ENCODE peak calls at places on chromosomes 11 and 22, in six cellular contexts. W, C, O, L, H and E are unnamed samples.

GRCh38 chr11:64027619-64028397 is 7.9 kb upstream of the FLRT1 start:
- DNase-seq in W (no peak), C (no peak), O (no peak), L (no peak), H (no peak), E (no peak)

GRCh38 chr11:44221992-44222391 is 87.9 kb downstream of the ALX4 start:
- DNase-seq in W (no peak), C (no peak), O (no peak), L (no peak), H (no peak), E (no peak)

GRCh38 chr22:17569971-17570511 is 6.7 kb downstream of the SLC25A18 start:
- DNase-seq in W (no peak), C (peak), O (no peak), L (peak), H (no peak), E (no peak)

GRCh38 chr11:64809781-64810241 is 540 bp downstream of the MEN1 start:
- DNase-seq in W (peak), C (no peak), O (no peak), L (peak), H (peak), E (peak)

GRCh38 chr22:37345863-37346514 is 63.7 kb downstream of the CYTH4 start:
- DNase-seq in W (peak), C (peak), O (no peak), L (no peak), H (no peak), E (no peak)

GRCh38 chr11:134370526-134371435 is 39.0 kb downstream of the GLB1L2 start:
- DNase-seq in W (no peak), C (no peak), O (no peak), L (no peak), H (no peak), E (no peak)

GRCh38 chr11:108511851-108512474 is 13.8 kb upstream of the POGLUT3 start:
- DNase-seq in W (peak), C (peak), O (no peak), L (no peak), H (no peak), E (peak)

GRCh38 chr11:45104790-45105084 is 41.7 kb upstream of the PRDM11 start:
- DNase-seq in W (no peak), C (no peak), O (no peak), L (no peak), H (no peak), E (no peak)

GRCh38 chr11:15745266-15745665 is 611.1 kb downstream of the SOX6 start:
- DNase-seq in W (peak), C (peak), O (no peak), L (no peak), H (no peak), E (no peak)

GRCh38 chr11:561148-562003 is 606 bp downstream of the RASSF7 start:
- DNase-seq in W (no peak), C (no peak), O (no peak), L (no peak), H (peak), E (no peak)

GRCh38 chr11:113111156-113111555 is 149.9 kb downstream of the NCAM1 start:
- DNase-seq in W (no peak), C (no peak), O (no peak), L (no peak), H (no peak), E (no peak)

GRCh38 chr22:27387561-27387960 is 414.0 kb downstream of the MN1 start:
- DNase-seq in W (no peak), C (no peak), O (no peak), L (no peak), H (no peak), E (no peak)

GRCh38 chr22:36768141-36768540 is 7.8 kb downstream of the IFT27 start:
- DNase-seq in W (no peak), C (no peak), O (no peak), L (peak), H (no peak), E (no peak)

GRCh38 chr11:61776561-61777075 is 15.8 kb downstream of the TMEM258 start:
- DNase-seq in W (peak), C (peak), O (no peak), L (peak), H (peak), E (peak)

GRCh38 chr11:83162377-83162776 is 5.4 kb downstream of the PCF11 start:
- DNase-seq in W (peak), C (peak), O (no peak), L (no peak), H (no peak), E (no peak)

GRCh38 chr11:35470616-35471015 is 51.3 kb upstream of the SLC1A2 start:
- DNase-seq in W (no peak), C (no peak), O (no peak), L (no peak), H (peak), E (no peak)

GRCh38 chr22:50697667-50698506 is 25.3 kb downstream of the SHANK3 start:
- DNase-seq in W (no peak), C (no peak), O (no peak), L (no peak), H (no peak), E (no peak)

GRCh38 chr11:45147017-45147728 is 734 bp downstream of the PRDM11 start:
- DNase-seq in W (peak), C (peak), O (peak), L (peak), H (peak), E (peak)

GRCh38 chr22:37553725-37554124 is 6.6 kb upstream of the CDC42EP1 start:
- DNase-seq in W (no peak), C (no peak), O (no peak), L (no peak), H (no peak), E (no peak)

GRCh38 chr11:118002010-118002540 is 15.9 kb downstream of the IL10RA start:
- DNase-seq in W (no peak), C (no peak), O (no peak), L (no peak), H (no peak), E (no peak)

GRCh38 chr11:13889566-13890214 is 72.8 kb upstream of the SPON1 start:
- DNase-seq in W (no peak), C (no peak), O (no peak), L (no peak), H (no peak), E (no peak)

GRCh38 chr11:117300773-117301172 is 9.6 kb downstream of the BACE1-AS start:
- DNase-seq in W (no peak), C (no peak), O (no peak), L (no peak), H (no peak), E (no peak)

GRCh38 chr11:99973993-99974392 is 713.1 kb upstream of the ARHGAP42 start:
- DNase-seq in W (no peak), C (no peak), O (no peak), L (no peak), H (no peak), E (peak)

GRCh38 chr22:35489225-35489624 is 51.4 kb upstream of the RASD2 start:
- DNase-seq in W (no peak), C (no peak), O (no peak), L (no peak), H (no peak), E (no peak)

GRCh38 chr11:104700609-104701008 is 197.7 kb downstream of the CASP12 start:
- DNase-seq in W (peak), C (peak), O (no peak), L (no peak), H (no peak), E (peak)

GRCh38 chr11:87437844-87438223 is 400.1 kb downstream of the TMEM135 start:
- DNase-seq in W (no peak), C (peak), O (no peak), L (no peak), H (no peak), E (no peak)

GRCh38 chr11:5291207-5291838 is 10.4 kb downstream of the OR51B4 start:
- DNase-seq in W (peak), C (peak), O (no peak), L (peak), H (no peak), E (no peak)

GRCh38 chr11:67060111-67060522 is 3.5 kb downstream of the RHOD start:
- DNase-seq in W (no peak), C (peak), O (no peak), L (peak), H (no peak), E (no peak)

GRCh38 chr11:60378359-60378758 is at the start of gene MS4A7:
- DNase-seq in W (no peak), C (no peak), O (no peak), L (no peak), H (no peak), E (peak)

GRCh38 chr11:75317446-75318122 is 33.9 kb downstream of the ARRB1 start:
- DNase-seq in W (no peak), C (no peak), O (no peak), L (no peak), H (no peak), E (no peak)

GRCh38 chr22:39220897-39221850 is 23.6 kb downstream of the PDGFB start:
- DNase-seq in W (no peak), C (peak), O (no peak), L (peak), H (no peak), E (peak)

GRCh38 chr11:65722261-65722660 is 1.7 kb upstream of the RNASEH2C start:
- DNase-seq in W (no peak), C (no peak), O (no peak), L (no peak), H (no peak), E (no peak)

GRCh38 chr11:2726964-2727363 is 27.2 kb upstream of the KCNQ1OT1 start:
- DNase-seq in W (no peak), C (no peak), O (no peak), L (no peak), H (no peak), E (no peak)

GRCh38 chr11:85628771-85629341 is 463 bp downstream of the TMEM126B start:
- DNase-seq in W (no peak), C (peak), O (no peak), L (no peak), H (no peak), E (no peak)
- H2BK120ac ChIP-seq in W (no peak), C (peak), O (no peak), L (no peak), H (no peak), E (no peak)

DNA sequence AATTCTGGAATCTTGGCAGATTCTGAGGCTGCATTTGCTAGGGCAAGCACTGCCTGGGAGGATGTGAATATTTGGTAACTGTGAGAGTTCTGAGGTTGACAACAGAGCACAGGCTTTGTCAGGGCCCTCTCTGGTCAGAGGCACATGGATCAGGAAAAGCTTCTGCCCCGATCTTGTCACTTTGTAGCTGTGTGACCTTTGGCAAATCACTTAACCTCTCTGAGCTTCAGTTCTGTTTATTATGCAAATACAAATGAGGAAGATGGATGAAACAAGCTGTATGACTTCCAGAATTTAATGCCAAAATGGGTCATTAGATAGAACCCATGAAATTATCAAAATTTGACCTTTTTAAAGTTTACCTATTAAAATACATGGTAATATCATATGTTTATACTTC is 94.9 kb downstream of the SEZ6L start:
- DNase-seq in W (no peak), C (no peak), O (no peak), L (no peak), H (no peak), E (no peak)
- H4K91ac ChIP-seq in W (no peak), C (no peak), O (no peak), L (no peak), H (no peak), E (no peak)

DNA sequence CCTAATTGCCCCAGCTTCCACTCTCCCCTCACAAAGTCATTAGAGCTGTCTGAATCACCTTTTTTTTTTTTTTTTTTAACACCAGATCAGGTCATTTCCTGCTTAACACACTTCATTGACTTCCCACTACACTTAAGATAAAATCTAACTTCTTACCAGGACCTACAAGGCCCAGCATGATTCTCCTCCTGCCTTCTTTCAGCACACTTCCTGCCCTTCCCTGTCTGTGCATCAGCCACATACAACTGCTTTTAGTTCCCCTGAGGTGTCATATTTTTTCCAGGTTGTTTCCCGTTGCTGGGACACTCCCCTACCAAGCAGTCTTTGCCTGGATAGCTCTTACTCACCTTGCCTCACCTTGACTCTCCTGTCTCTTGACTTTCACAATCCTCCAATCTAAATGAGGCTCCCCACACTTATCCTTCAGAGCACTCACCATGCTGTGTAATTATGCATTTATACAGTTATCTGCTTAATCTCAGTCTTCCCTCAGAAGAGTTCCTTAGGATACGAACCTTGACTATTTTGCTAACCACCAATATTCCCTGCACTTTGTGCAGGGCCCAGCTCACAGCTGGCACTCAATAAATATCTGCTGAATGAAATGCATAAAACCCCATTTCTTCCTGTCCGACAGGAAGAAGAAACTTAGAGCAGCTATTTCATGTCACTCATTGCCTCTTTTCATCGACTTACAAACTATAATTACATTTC is 96.6 kb upstream of the AKIP1 start:
- DNase-seq in W (peak), C (no peak), O (no peak), L (no peak), H (no peak), E (peak)
- H2BK120ac ChIP-seq in W (no peak), C (peak), O (no peak), L (no peak), H (peak), E (no peak)

GRCh38 chr11:111443032-111443431 is 64.0 kb upstream of the POU2AF1 start:
- DNase-seq in W (no peak), C (no peak), O (no peak), L (no peak), H (no peak), E (no peak)
- H4K91ac ChIP-seq in W (no peak), C (no peak), O (no peak), L (no peak), H (no peak), E (no peak)

GRCh38 chr11:17601206-17602075 is 54.4 kb downstream of the OTOG start:
- DNase-seq in W (no peak), C (no peak), O (no peak), L (no peak), H (no peak), E (no peak)
- H2BK120ac ChIP-seq in W (no peak), C (no peak), O (no peak), L (no peak), H (no peak), E (no peak)

DNA sequence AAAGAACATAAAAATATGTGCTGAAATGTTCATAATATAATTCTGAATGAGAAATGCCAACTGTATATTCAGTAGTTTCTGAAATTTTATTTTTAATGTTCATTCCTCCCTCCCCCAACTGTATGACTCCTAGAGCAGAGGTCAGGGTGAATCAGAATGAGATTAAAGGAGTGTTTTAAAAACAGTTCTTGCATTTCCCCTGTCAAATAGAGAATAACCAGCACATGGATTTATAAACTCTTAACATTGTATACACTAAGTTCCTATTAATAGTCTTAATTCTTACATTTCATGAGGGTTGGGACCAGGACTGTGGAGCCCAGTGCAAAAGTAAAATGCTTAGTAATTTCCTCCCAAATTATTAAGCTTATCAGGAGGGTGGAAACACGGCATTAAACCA is 474.5 kb upstream of the RAG2 start:
- DNase-seq in W (peak), C (no peak), O (no peak), L (no peak), H (no peak), E (no peak)
- H4K91ac ChIP-seq in W (no peak), C (no peak), O (no peak), L (no peak), H (no peak), E (no peak)

GRCh38 chr11:131254254-131254653 is 116.2 kb upstream of the NTM start:
- DNase-seq in W (no peak), C (no peak), O (no peak), L (peak), H (peak), E (no peak)

GRCh38 chr11:131248588-131248987 is 121.8 kb upstream of the NTM start:
- DNase-seq in W (no peak), C (no peak), O (no peak), L (no peak), H (peak), E (no peak)

GRCh38 chr11:131253142-131253884 is 117.1 kb upstream of the NTM start:
- DNase-seq in W (no peak), C (no peak), O (no peak), L (peak), H (peak), E (no peak)

DNA sequence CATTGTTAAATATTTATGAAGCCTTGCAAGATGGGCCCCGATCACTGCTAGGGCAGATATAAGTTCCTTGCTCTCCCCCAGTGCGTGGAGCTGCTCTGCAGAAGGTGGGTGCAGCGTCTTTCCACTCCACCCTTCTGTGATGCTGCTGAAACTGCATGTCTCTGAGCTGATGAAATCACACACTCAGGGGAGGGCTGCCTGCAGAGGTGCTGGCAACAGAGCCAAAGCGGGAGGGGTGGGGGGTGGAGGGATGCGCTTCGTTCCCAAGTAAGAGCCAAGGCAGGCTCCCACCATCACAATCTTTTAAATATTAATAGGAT is 116.6 kb upstream of the NTM start:
- DNase-seq in W (no peak), C (peak), O (no peak), L (peak), H (peak), E (no peak)
- H2BK120ac ChIP-seq in W (no peak), C (no peak), O (no peak), L (peak), H (peak), E (no peak)